ENCODE peak calls at places on chromosome 16, in six cellular contexts. One of them, this sample, is unnamed.

GRCh38 chr16:78227855-78228254 is 128.4 kb downstream of the WWOX start:
- DNase-seq in H1: no peak
- DNase-seq in OCI-LY7: peak; percentile 7
- DNase-seq in adipocyte: no peak
- DNase-seq in AG04450: no peak
- DNase-seq in mesenchymal stem cell: peak; percentile 19
- DNase-seq in this sample: no peak

GRCh38 chr16:10181196-10182162 is 749 bp downstream of the GRIN2A start:
- DNase-seq in OCI-LY7: no peak
- DNase-seq in mesenchymal stem cell: peak; percentile 47
- DNase-seq in H1: peak; percentile 70
- DNase-seq in AG04450: no peak
- DNase-seq in adipocyte: peak; percentile 75
- DNase-seq in this sample: peak; percentile 70

GRCh38 chr16:51762081-51762995 is 611.3 kb upstream of the SALL1 start:
- DNase-seq in mesenchymal stem cell: peak; percentile 82
- DNase-seq in AG04450: peak; percentile 53
- DNase-seq in adipocyte: peak; percentile 93
- DNase-seq in OCI-LY7: peak; percentile 68
- DNase-seq in H1: peak; percentile 19
- DNase-seq in this sample: peak; percentile 77

GRCh38 chr16:60107467-60107866 is 1373.4 kb upstream of the GOT2 start:
- DNase-seq in H1: no peak
- DNase-seq in adipocyte: no peak
- DNase-seq in AG04450: no peak
- DNase-seq in OCI-LY7: no peak
- DNase-seq in mesenchymal stem cell: no peak
- DNase-seq in this sample: no peak

GRCh38 chr16:56792960-56793359 is 63.0 kb downstream of the NUP93 start:
- DNase-seq in mesenchymal stem cell: no peak
- DNase-seq in AG04450: no peak
- DNase-seq in OCI-LY7: no peak
- DNase-seq in H1: no peak
- DNase-seq in adipocyte: no peak
- DNase-seq in this sample: no peak

GRCh38 chr16:75559564-75560372 is 3.7 kb upstream of the TMEM231 start:
- DNase-seq in H1: no peak
- DNase-seq in AG04450: no peak
- DNase-seq in mesenchymal stem cell: peak; percentile 76
- DNase-seq in adipocyte: peak; percentile 71
- DNase-seq in OCI-LY7: no peak
- DNase-seq in this sample: peak; percentile 77

GRCh38 chr16:81655474-81656162 is 123.5 kb upstream of the PLCG2 start:
- DNase-seq in adipocyte: no peak
- DNase-seq in H1: no peak
- DNase-seq in OCI-LY7: no peak
- DNase-seq in mesenchymal stem cell: no peak
- DNase-seq in AG04450: no peak
- DNase-seq in this sample: no peak

GRCh38 chr16:81873843-81874752 is 95.0 kb downstream of the PLCG2 start:
- DNase-seq in mesenchymal stem cell: peak; percentile 40
- DNase-seq in H1: no peak
- DNase-seq in AG04450: no peak
- DNase-seq in adipocyte: peak; percentile 63
- DNase-seq in OCI-LY7: peak; percentile 81
- DNase-seq in this sample: peak; percentile 40

GRCh38 chr16:56617212-56618085 is 8.1 kb upstream of the MT1E start:
- DNase-seq in adipocyte: peak; percentile 28
- DNase-seq in mesenchymal stem cell: peak; percentile 66
- DNase-seq in AG04450: no peak
- DNase-seq in H1: no peak
- DNase-seq in OCI-LY7: no peak
- DNase-seq in this sample: peak; percentile 72

GRCh38 chr16:22352119-22352518 is 22.3 kb downstream of the CDR2 start:
- DNase-seq in OCI-LY7: no peak
- DNase-seq in AG04450: no peak
- DNase-seq in H1: no peak
- DNase-seq in adipocyte: no peak
- DNase-seq in mesenchymal stem cell: no peak
- DNase-seq in this sample: no peak

GRCh38 chr16:89764711-89765201 is 43.4 kb downstream of the ZNF276 start:
- DNase-seq in adipocyte: no peak
- DNase-seq in mesenchymal stem cell: peak; percentile 38
- DNase-seq in AG04450: no peak
- DNase-seq in H1: no peak
- DNase-seq in OCI-LY7: peak; percentile 93
- DNase-seq in this sample: no peak

GRCh38 chr16:67865318-67865717 is 7.5 kb upstream of the EDC4 start:
- DNase-seq in OCI-LY7: peak; percentile 38
- DNase-seq in AG04450: no peak
- DNase-seq in mesenchymal stem cell: peak; percentile 51
- DNase-seq in adipocyte: peak; percentile 36
- DNase-seq in H1: no peak
- DNase-seq in this sample: peak; percentile 47

GRCh38 chr16:55282441-55282840 is 41.6 kb upstream of the IRX6 start:
- DNase-seq in OCI-LY7: no peak
- DNase-seq in H1: no peak
- DNase-seq in adipocyte: no peak
- DNase-seq in AG04450: no peak
- DNase-seq in mesenchymal stem cell: no peak
- DNase-seq in this sample: no peak

GRCh38 chr16:16071631-16072244 is 122.3 kb downstream of the ABCC1 start:
- DNase-seq in AG04450: no peak
- DNase-seq in mesenchymal stem cell: peak; percentile 65
- DNase-seq in adipocyte: no peak
- DNase-seq in OCI-LY7: no peak
- DNase-seq in H1: no peak
- DNase-seq in this sample: peak; percentile 55

GRCh38 chr16:3266873-3267537 is 10.6 kb upstream of the MEFV start:
- DNase-seq in H1: no peak
- DNase-seq in OCI-LY7: peak; percentile 64
- DNase-seq in adipocyte: peak; percentile 79
- DNase-seq in mesenchymal stem cell: peak; percentile 57
- DNase-seq in AG04450: no peak
- DNase-seq in this sample: peak; percentile 76

GRCh38 chr16:78794581-78795300 is 695.3 kb downstream of the WWOX start:
- DNase-seq in mesenchymal stem cell: no peak
- DNase-seq in adipocyte: no peak
- DNase-seq in OCI-LY7: no peak
- DNase-seq in AG04450: no peak
- DNase-seq in H1: no peak
- DNase-seq in this sample: no peak

GRCh38 chr16:82091225-82091624 is 56.2 kb downstream of the HSD17B2 start:
- DNase-seq in adipocyte: peak; percentile 70
- DNase-seq in H1: no peak
- DNase-seq in mesenchymal stem cell: peak; percentile 74
- DNase-seq in OCI-LY7: no peak
- DNase-seq in AG04450: peak; percentile 37
- DNase-seq in this sample: peak; percentile 43

GRCh38 chr16:8928467-8928957 is 35.2 kb downstream of the USP7 start:
- DNase-seq in AG04450: peak; percentile 21
- DNase-seq in H1: no peak
- DNase-seq in adipocyte: peak; percentile 69
- DNase-seq in mesenchymal stem cell: peak; percentile 52
- DNase-seq in OCI-LY7: no peak
- DNase-seq in this sample: no peak

GRCh38 chr16:69329369-69330285 is 761 bp downstream of the PDF start:
- DNase-seq in adipocyte: no peak
- DNase-seq in H1: no peak
- DNase-seq in AG04450: no peak
- DNase-seq in OCI-LY7: peak; percentile 59
- DNase-seq in mesenchymal stem cell: peak; percentile 36
- DNase-seq in this sample: no peak

GRCh38 chr16:89344846-89345577 is 127.5 kb downstream of the ZNF778 start:
- DNase-seq in OCI-LY7: no peak
- DNase-seq in adipocyte: no peak
- DNase-seq in mesenchymal stem cell: no peak
- DNase-seq in AG04450: no peak
- DNase-seq in H1: no peak
- DNase-seq in this sample: no peak

GRCh38 chr16:20830372-20830771 is 24.0 kb downstream of the REXO5 start:
- DNase-seq in adipocyte: no peak
- DNase-seq in OCI-LY7: no peak
- DNase-seq in AG04450: no peak
- DNase-seq in H1: no peak
- DNase-seq in mesenchymal stem cell: no peak
- DNase-seq in this sample: peak; percentile 16

GRCh38 chr16:5634781-5635180 is 537.2 kb upstream of the EEF2KMT start:
- DNase-seq in AG04450: no peak
- DNase-seq in adipocyte: no peak
- DNase-seq in OCI-LY7: no peak
- DNase-seq in mesenchymal stem cell: no peak
- DNase-seq in H1: no peak
- DNase-seq in this sample: no peak

GRCh38 chr16:16143038-16143763 is 80.1 kb downstream of the ABCC6 start:
- DNase-seq in mesenchymal stem cell: peak; percentile 32
- DNase-seq in H1: no peak
- DNase-seq in OCI-LY7: peak; percentile 58
- DNase-seq in AG04450: no peak
- DNase-seq in adipocyte: no peak
- DNase-seq in this sample: no peak

GRCh38 chr16:4520913-4521312 is 17.7 kb downstream of the CDIP1 start:
- DNase-seq in AG04450: no peak
- DNase-seq in mesenchymal stem cell: no peak
- DNase-seq in adipocyte: no peak
- DNase-seq in H1: no peak
- DNase-seq in OCI-LY7: no peak
- DNase-seq in this sample: no peak

GRCh38 chr16:27264151-27264550 is 4.4 kb downstream of the NSMCE1 start:
- DNase-seq in AG04450: no peak
- DNase-seq in adipocyte: peak; percentile 64
- DNase-seq in mesenchymal stem cell: peak; percentile 82
- DNase-seq in H1: no peak
- DNase-seq in OCI-LY7: no peak
- DNase-seq in this sample: peak; percentile 71

GRCh38 chr16:3520398-3520797 is 19.6 kb downstream of the CLUAP1 start:
- DNase-seq in OCI-LY7: no peak
- DNase-seq in H1: no peak
- DNase-seq in mesenchymal stem cell: peak; percentile 40
- DNase-seq in AG04450: peak; percentile 66
- DNase-seq in adipocyte: peak; percentile 78
- DNase-seq in this sample: peak; percentile 31

GRCh38 chr16:19872179-19872863 is 12.3 kb downstream of the GPRC5B start:
- DNase-seq in H1: no peak
- DNase-seq in AG04450: no peak
- DNase-seq in OCI-LY7: no peak
- DNase-seq in adipocyte: no peak
- DNase-seq in mesenchymal stem cell: no peak
- DNase-seq in this sample: no peak

GRCh38 chr16:50228364-50228868 is 37.9 kb upstream of the ADCY7 start:
- DNase-seq in OCI-LY7: no peak
- DNase-seq in adipocyte: no peak
- DNase-seq in mesenchymal stem cell: no peak
- DNase-seq in H1: no peak
- DNase-seq in AG04450: no peak
- DNase-seq in this sample: no peak
- H3K4me3 ChIP-seq in OCI-LY7: no peak overlapping the region
- H3K4me3 ChIP-seq in adipocyte: no peak overlapping the region
- H3K4me3 ChIP-seq in mesenchymal stem cell: no peak overlapping the region
- H3K4me3 ChIP-seq in H1: no peak overlapping the region
- H3K4me3 ChIP-seq in AG04450: no peak overlapping the region
- H3K4me3 ChIP-seq in this sample: no peak overlapping the region

GRCh38 chr16:49464877-49465504 is 91.4 kb downstream of the C16orf78 start:
- DNase-seq in OCI-LY7: peak; percentile 66
- DNase-seq in AG04450: no peak
- DNase-seq in H1: no peak
- DNase-seq in adipocyte: no peak
- DNase-seq in mesenchymal stem cell: no peak
- DNase-seq in this sample: no peak

GRCh38 chr16:49462356-49462988 is 88.9 kb downstream of the C16orf78 start:
- DNase-seq in mesenchymal stem cell: no peak
- DNase-seq in OCI-LY7: no peak
- DNase-seq in adipocyte: no peak
- DNase-seq in H1: no peak
- DNase-seq in AG04450: no peak
- DNase-seq in this sample: no peak

GRCh38 chr16:49462989-49463371 is 89.4 kb downstream of the C16orf78 start:
- DNase-seq in OCI-LY7: peak; percentile 65
- DNase-seq in adipocyte: no peak
- DNase-seq in mesenchymal stem cell: no peak
- DNase-seq in H1: no peak
- DNase-seq in AG04450: no peak
- DNase-seq in this sample: no peak

GRCh38 chr16:49463529-49463928 is 89.9 kb downstream of the C16orf78 start:
- DNase-seq in adipocyte: no peak
- DNase-seq in OCI-LY7: peak; percentile 94
- DNase-seq in mesenchymal stem cell: no peak
- DNase-seq in AG04450: no peak
- DNase-seq in H1: no peak
- DNase-seq in this sample: no peak

GRCh38 chr16:49464093-49464492 is 90.5 kb downstream of the C16orf78 start:
- DNase-seq in OCI-LY7: no peak
- DNase-seq in H1: no peak
- DNase-seq in adipocyte: no peak
- DNase-seq in AG04450: no peak
- DNase-seq in mesenchymal stem cell: no peak
- DNase-seq in this sample: no peak
- H3K4me3 ChIP-seq in OCI-LY7: peak overlapping the region; percentile 37
- H3K4me3 ChIP-seq in H1: no peak overlapping the region
- H3K4me3 ChIP-seq in adipocyte: no peak overlapping the region
- H3K4me3 ChIP-seq in AG04450: no peak overlapping the region
- H3K4me3 ChIP-seq in mesenchymal stem cell: no peak overlapping the region
- H3K4me3 ChIP-seq in this sample: no peak overlapping the region

DNA sequence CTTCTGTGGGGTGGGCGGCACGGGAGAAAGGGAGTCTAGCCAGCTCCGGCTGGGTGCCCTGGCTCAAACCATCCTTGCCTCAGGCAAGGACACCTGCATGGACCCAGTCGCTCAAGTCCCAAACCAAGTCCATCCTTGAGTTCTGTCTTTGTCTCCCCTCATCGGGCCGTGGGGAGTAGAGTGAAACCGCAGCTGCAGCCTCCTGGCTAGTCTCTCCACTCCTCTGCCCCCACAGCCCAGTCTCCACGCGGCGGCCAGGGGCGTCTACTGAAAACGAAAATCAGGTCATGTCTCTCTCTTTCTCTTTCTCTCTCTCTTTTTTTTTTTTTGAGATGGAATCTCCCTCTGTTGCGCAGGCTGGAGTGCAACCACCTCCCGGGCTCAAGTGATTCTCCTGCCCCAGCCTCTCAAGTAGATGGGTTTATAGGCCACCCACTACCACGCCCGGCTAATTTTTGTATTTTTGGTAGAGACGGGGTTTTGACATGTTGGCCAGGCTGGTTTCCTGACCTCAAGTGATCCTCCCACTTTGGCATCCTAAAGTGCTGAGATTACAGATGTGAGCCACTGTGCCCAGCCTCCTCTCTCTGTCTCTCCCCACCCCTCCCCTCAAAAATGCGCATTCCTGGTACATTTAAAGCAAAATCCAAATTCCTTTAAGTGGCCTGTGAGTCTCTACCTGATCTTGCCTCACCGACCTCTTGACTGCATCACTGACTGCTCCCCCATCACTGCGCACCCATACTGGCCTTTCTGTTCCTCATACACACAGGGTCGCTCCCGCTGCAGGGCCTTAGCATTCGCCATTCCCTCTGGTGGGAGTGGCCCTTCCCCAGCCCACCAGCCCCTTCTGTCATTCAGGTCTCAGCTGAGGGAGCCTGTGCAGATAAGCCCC is 17.7 kb upstream of the RMI2 start:
- DNase-seq in mesenchymal stem cell: no peak
- DNase-seq in H1: no peak
- DNase-seq in OCI-LY7: peak; percentile 44
- DNase-seq in adipocyte: no peak
- DNase-seq in AG04450: no peak
- DNase-seq in this sample: no peak
- H3K4me3 ChIP-seq in mesenchymal stem cell: no peak overlapping the region
- H3K4me3 ChIP-seq in H1: no peak overlapping the region
- H3K4me3 ChIP-seq in OCI-LY7: peak overlapping the region; percentile 49
- H3K4me3 ChIP-seq in adipocyte: no peak overlapping the region
- H3K4me3 ChIP-seq in AG04450: no peak overlapping the region
- H3K4me3 ChIP-seq in this sample: no peak overlapping the region

GRCh38 chr16:85234310-85235235 is 122.3 kb upstream of the CIBAR2 start:
- DNase-seq in adipocyte: peak; percentile 93
- DNase-seq in H1: peak; percentile 74
- DNase-seq in mesenchymal stem cell: peak; percentile 89
- DNase-seq in OCI-LY7: no peak
- DNase-seq in AG04450: peak; percentile 73
- DNase-seq in this sample: peak; percentile 80
- H3K4me3 ChIP-seq in adipocyte: peak overlapping the region; percentile 12
- H3K4me3 ChIP-seq in H1: peak overlapping the region; percentile 32
- H3K4me3 ChIP-seq in mesenchymal stem cell: peak overlapping the region; percentile 63
- H3K4me3 ChIP-seq in OCI-LY7: no peak overlapping the region
- H3K4me3 ChIP-seq in AG04450: peak overlapping the region; percentile 47
- H3K4me3 ChIP-seq in this sample: peak overlapping the region; percentile 45

This sample was measured in fibroblast of the aortic adventitia.